ENCODE peak calls at places on chromosomes 3 and 15, in nine cellular contexts. T is LoVo, A is right cardiac atrium, J is dorsolateral prefrontal cortex, O is NCI-H1417, H is amniotic stem cell, V is Daoy, X is NCI-H345, S is 8988T. B is an unnamed sample.

GRCh38 chr15:37995461-37996347 is 61.3 kb downstream of the TMCO5A start:
- DNase-seq in H (peak; percentile 18), O (peak; percentile 30), A (no peak), T (peak; percentile 58), J (no peak), X (peak; percentile 33), S (no peak), V (peak; percentile 73), B (no peak)

GRCh38 chr3:73480187-73480672 is 144.5 kb downstream of the PDZRN3 start:
- DNase-seq in J (no peak), H (no peak), A (no peak), V (no peak), T (no peak), S (no peak), O (no peak), X (no peak), B (no peak)

GRCh38 chr15:67093146-67093874 is 27.9 kb downstream of the SMAD3 start:
- DNase-seq in J (no peak), V (no peak), T (no peak), H (no peak), S (no peak), X (no peak), A (no peak), O (no peak), B (no peak)

GRCh38 chr3:128436214-128436613 is 30.5 kb downstream of the DNAJB8 start:
- DNase-seq in X (no peak), O (no peak), V (no peak), J (no peak), H (no peak), T (no peak), A (no peak), S (no peak), B (no peak)

GRCh38 chr3:159128628-159129027 is 326.8 kb downstream of the MFSD1 start:
- DNase-seq in X (no peak), H (no peak), V (no peak), J (no peak), S (no peak), T (no peak), A (no peak), O (no peak), B (no peak)

GRCh38 chr3:180295811-180296210 is 259.1 kb upstream of the PEX5L start:
- DNase-seq in V (no peak), T (no peak), X (no peak), A (no peak), S (no peak), H (no peak), J (no peak), O (no peak), B (no peak)

GRCh38 chr3:128217702-128218475 is 64.6 kb downstream of the EEFSEC start:
- DNase-seq in X (no peak), J (no peak), S (no peak), V (no peak), H (no peak), O (peak; percentile 26), T (peak; percentile 26), A (no peak), B (no peak)

GRCh38 chr3:193946945-193947344 is 189.0 kb upstream of the HES1 start:
- DNase-seq in X (peak; percentile 95), S (no peak), H (no peak), T (no peak), J (no peak), V (peak; percentile 66), A (no peak), O (peak; percentile 72), B (no peak)

GRCh38 chr15:101047301-101047781 is 128.2 kb downstream of the LRRK1 start:
- DNase-seq in X (no peak), A (no peak), O (no peak), H (no peak), J (peak; percentile 27), V (no peak), T (no peak), S (no peak), B (no peak)

GRCh38 chr3:172146349-172146748 is 107.0 kb downstream of the FNDC3B start:
- DNase-seq in T (no peak), J (no peak), O (no peak), X (no peak), A (no peak), S (no peak), H (no peak), V (no peak), B (no peak)

GRCh38 chr3:20310629-20311028 is 124.6 kb upstream of the SGO1 start:
- DNase-seq in T (no peak), V (no peak), O (no peak), S (no peak), J (no peak), H (no peak), A (peak; percentile 78), X (no peak), B (no peak)

GRCh38 chr15:60407406-60407805 is 9.6 kb upstream of the ANXA2 start:
- DNase-seq in H (peak; percentile 76), X (no peak), J (no peak), S (no peak), A (no peak), T (peak; percentile 72), V (peak; percentile 80), O (no peak), B (no peak)

GRCh38 chr3:129359102-129359461 is 69.4 kb downstream of the EFCAB12 start:
- DNase-seq in V (peak; percentile 30), A (no peak), O (no peak), T (no peak), H (no peak), J (no peak), X (no peak), S (no peak), B (no peak)

GRCh38 chr3:52407779-52408178 is 37.1 kb downstream of the SEMA3G start:
- DNase-seq in J (no peak), T (no peak), V (no peak), H (no peak), O (no peak), A (peak; percentile 46), S (no peak), X (no peak), B (no peak)

GRCh38 chr3:168094877-168095610 is 680 bp downstream of the GOLIM4 start:
- DNase-seq in X (peak; percentile 49), S (peak; percentile 32), O (peak; percentile 30), J (peak; percentile 72), V (peak; percentile 80), H (peak; percentile 66), T (peak; percentile 57), A (peak; percentile 86), B (peak; percentile 1)

GRCh38 chr15:65512807-65513416 is 4.6 kb downstream of the DPP8 start:
- DNase-seq in V (no peak), J (no peak), T (no peak), X (no peak), H (no peak), O (no peak), A (peak; percentile 91), S (no peak), B (no peak)

GRCh38 chr3:170007031-170007663 is 30.6 kb upstream of the GPR160 start:
- DNase-seq in S (no peak), A (no peak), T (no peak), J (no peak), X (no peak), V (peak; percentile 34), H (no peak), O (no peak), B (no peak)

GRCh38 chr3:159821148-159821547 is 167.5 kb upstream of the IL12A start:
- DNase-seq in V (peak; percentile 71), T (no peak), O (peak; percentile 46), X (no peak), A (no peak), H (no peak), J (no peak), S (no peak), B (no peak)

GRCh38 chr15:23518104-23518503 is 47.4 kb upstream of the MKRN3 start:
- DNase-seq in J (no peak), A (no peak), T (no peak), V (peak; percentile 54), S (no peak), O (no peak), H (no peak), X (no peak), B (no peak)

GRCh38 chr3:55467099-55467498 is 20.0 kb downstream of the WNT5A start:
- DNase-seq in S (no peak), T (no peak), O (no peak), X (no peak), H (no peak), V (no peak), A (no peak), J (no peak), B (no peak)

GRCh38 chr15:65382146-65382491 is 4.3 kb upstream of the IGDCC3 start:
- DNase-seq in T (no peak), S (no peak), J (no peak), A (no peak), H (no peak), X (no peak), V (no peak), O (no peak), B (no peak)

GRCh38 chr15:85007741-85008140 is 26.1 kb downstream of the PDE8A start:
- DNase-seq in T (no peak), O (no peak), H (no peak), X (no peak), V (no peak), S (no peak), A (no peak), J (no peak), B (no peak)

GRCh38 chr3:156619376-156619775 is 55.0 kb upstream of the TIPARP start:
- DNase-seq in S (no peak), X (no peak), O (no peak), A (no peak), J (no peak), V (no peak), H (no peak), T (no peak), B (no peak)

GRCh38 chr3:58594117-58594516 is 16.9 kb upstream of the FAM107A start:
- DNase-seq in S (no peak), A (no peak), X (no peak), J (no peak), H (no peak), T (no peak), O (no peak), V (no peak), B (no peak)

GRCh38 chr3:129503387-129504010 is 24.9 kb upstream of the RHO start:
- DNase-seq in O (no peak), V (peak; percentile 35), A (peak; percentile 20), S (no peak), X (peak; percentile 32), T (no peak), J (no peak), H (no peak), B (no peak)

GRCh38 chr15:101251830-101252820 is at the start of gene CHSY1:
- DNase-seq in H (peak; percentile 91), A (peak; percentile 97), V (peak; percentile 94), S (peak; percentile 80), O (peak; percentile 94), T (peak; percentile 91), J (peak; percentile 93), X (peak; percentile 75), B (peak; percentile 80)

GRCh38 chr15:73530649-73531048 is 87.7 kb downstream of the REC114 start:
- DNase-seq in S (no peak), H (no peak), X (no peak), J (no peak), A (no peak), O (no peak), V (no peak), T (no peak), B (no peak)

GRCh38 chr3:97910931-97911351 is 61.3 kb downstream of the RIOX2 start:
- DNase-seq in S (no peak), H (no peak), V (no peak), T (no peak), X (no peak), A (peak; percentile 49), J (no peak), O (no peak), B (no peak)

GRCh38 chr3:194275231-194275671 is 75.9 kb downstream of the CPN2 start:
- DNase-seq in X (no peak), O (no peak), S (peak; percentile 70), H (no peak), T (peak; percentile 22), V (peak; percentile 44), J (no peak), A (no peak), B (no peak)

GRCh38 chr3:194275721-194276120 is 75.4 kb downstream of the CPN2 start:
- DNase-seq in V (no peak), A (no peak), S (no peak), X (no peak), T (no peak), O (no peak), H (no peak), J (no peak), B (no peak)

GRCh38 chr3:20573175-20573574 is 387.2 kb upstream of the SGO1 start:
- DNase-seq in V (no peak), H (peak; percentile 27), J (no peak), S (no peak), T (no peak), A (no peak), X (no peak), O (no peak), B (no peak)

B was measured in activated CD8-positive, alpha-beta memory T cell treated with anti-CD3 and anti-CD28 coated beads for 1 hour.